ENCODE peak calls at places on chromosomes 7 and 10, in seven cellular contexts. N, T, A, R, V, H and L are unnamed samples.

GRCh38 chr7:36730046-36730445 is 5.8 kb upstream of the AOAH start:
- DNase-seq in N (no peak), T (no peak), A (no peak), R (no peak), V (no peak), H (no peak), L (no peak)

GRCh38 chr7:125668321-125668993 is 738.8 kb upstream of the POT1 start:
- DNase-seq in N (no peak), T (no peak), A (no peak), R (no peak), V (peak), H (peak), L (no peak)

GRCh38 chr7:1357601-1358271 is 101.5 kb downstream of the MICALL2 start:
- DNase-seq in N (no peak), T (no peak), A (no peak), R (no peak), V (no peak), H (no peak), L (peak)

GRCh38 chr10:133260895-133261725 is 15.6 kb downstream of the ADAM8 start:
- DNase-seq in N (no peak), T (no peak), A (no peak), R (no peak), V (no peak), H (peak), L (peak)

GRCh38 chr10:89346264-89346971 is 18.6 kb downstream of the IFIT3 start:
- DNase-seq in N (no peak), T (no peak), A (peak), R (no peak), V (peak), H (no peak), L (peak)

GRCh38 chr10:126277177-126277576 is 111.1 kb downstream of the ADAM12 start:
- DNase-seq in N (no peak), T (no peak), A (no peak), R (peak), V (no peak), H (no peak), L (no peak)

GRCh38 chr7:109757713-109758112 is 1188.0 kb downstream of the DNAJB9 start:
- DNase-seq in N (no peak), T (no peak), A (no peak), R (no peak), V (no peak), H (no peak), L (no peak)

GRCh38 chr10:14588084-14588937 is 186.4 kb downstream of the FAM107B start:
- DNase-seq in N (no peak), T (peak), A (peak), R (no peak), V (no peak), H (peak), L (peak)

GRCh38 chr7:13189712-13190111 is 502.3 kb downstream of the ARL4A start:
- DNase-seq in N (no peak), T (no peak), A (no peak), R (no peak), V (no peak), H (no peak), L (no peak)

GRCh38 chr7:156017916-156018700 is 205.8 kb upstream of the SHH start:
- DNase-seq in N (peak), T (no peak), A (no peak), R (no peak), V (no peak), H (no peak), L (no peak)

GRCh38 chr7:148330822-148331221 is 259.7 kb upstream of the C7orf33 start:
- DNase-seq in N (no peak), T (no peak), A (no peak), R (no peak), V (no peak), H (no peak), L (no peak)

GRCh38 chr7:951881-952547 is 2.5 kb downstream of the ADAP1 start:
- DNase-seq in N (no peak), T (no peak), A (no peak), R (no peak), V (no peak), H (no peak), L (no peak)

GRCh38 chr7:139034855-139035587 is 821 bp downstream of the ZC3HAV1L start:
- DNase-seq in N (peak), T (peak), A (peak), R (no peak), V (peak), H (peak), L (no peak)

GRCh38 chr7:22016547-22016946 is 70.8 kb upstream of the CDCA7L start:
- DNase-seq in N (no peak), T (no peak), A (no peak), R (no peak), V (no peak), H (no peak), L (no peak)

GRCh38 chr7:151940048-151940845 is 16.0 kb upstream of the GALNTL5 start:
- DNase-seq in N (no peak), T (no peak), A (peak), R (no peak), V (no peak), H (peak), L (peak)

GRCh38 chr10:113026679-113027078 is 76.6 kb downstream of the TCF7L2 start:
- DNase-seq in N (no peak), T (no peak), A (peak), R (no peak), V (no peak), H (peak), L (no peak)

GRCh38 chr10:116113721-116114501 is 159.1 kb downstream of the GFRA1 start:
- DNase-seq in N (peak), T (peak), A (peak), R (no peak), V (no peak), H (peak), L (peak)

GRCh38 chr10:17454801-17455520 is 566 bp upstream of the ST8SIA6 start:
- DNase-seq in N (no peak), T (no peak), A (no peak), R (no peak), V (peak), H (no peak), L (no peak)

GRCh38 chr10:17453377-17454091 is 861 bp downstream of the ST8SIA6 start:
- DNase-seq in N (peak), T (peak), A (no peak), R (peak), V (peak), H (peak), L (peak)

GRCh38 chr10:17453035-17453376 is 1.4 kb downstream of the ST8SIA6 start:
- DNase-seq in N (no peak), T (no peak), A (no peak), R (no peak), V (no peak), H (no peak), L (no peak)

GRCh38 chr10:17456032-17456548 is 1.7 kb upstream of the ST8SIA6 start:
- DNase-seq in N (no peak), T (no peak), A (no peak), R (no peak), V (no peak), H (no peak), L (no peak)

GRCh38 chr10:17454181-17454800 is at the start of gene ST8SIA6:
- DNase-seq in N (peak), T (peak), A (peak), R (peak), V (peak), H (peak), L (peak)
- H3K9ac ChIP-seq in N (peak), T (no peak), A (no peak), R (peak), V (peak), H (no peak), L (no peak)

GRCh38 chr7:131010029-131010705 is 276.2 kb upstream of the KLF14 start:
- DNase-seq in N (no peak), T (no peak), A (no peak), R (no peak), V (no peak), H (no peak), L (peak)
- H3K4ac ChIP-seq in N (no peak), T (no peak), A (peak), R (no peak), V (no peak), H (peak), L (no peak)

DNA sequence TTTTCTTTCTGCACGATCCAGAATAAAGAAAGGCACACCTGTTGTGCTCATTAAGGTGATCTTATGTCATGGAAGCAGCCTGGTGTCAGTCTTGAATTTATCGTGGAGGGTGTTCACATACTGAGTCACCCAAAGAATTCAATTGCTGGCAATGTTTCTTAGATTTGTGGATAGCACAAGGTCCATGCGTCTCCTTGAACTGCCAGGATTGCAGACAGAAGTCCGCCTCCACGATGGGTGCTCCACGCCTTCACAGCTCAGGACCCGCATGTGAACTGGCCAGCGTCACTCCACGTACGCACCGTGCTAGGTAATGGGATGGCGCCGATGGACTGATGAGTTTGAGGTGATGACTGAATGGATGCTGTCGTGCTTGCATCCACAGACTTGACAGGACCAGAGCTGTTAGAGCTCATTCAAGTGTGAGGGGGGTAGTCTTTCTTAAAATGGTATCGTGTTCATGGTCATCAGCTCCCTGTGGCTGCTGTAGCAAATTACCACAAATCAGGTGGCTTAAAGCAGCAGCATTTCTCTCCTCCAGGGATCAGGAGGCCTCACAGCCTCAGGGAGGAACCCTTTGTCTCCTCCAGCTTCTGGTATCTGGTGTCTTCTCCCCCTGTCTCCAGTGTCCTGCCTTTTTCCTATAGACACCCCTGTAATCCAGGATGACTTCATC is 65.4 kb upstream of the DNAJB6 start:
- DNase-seq in N (no peak), T (no peak), A (peak), R (no peak), V (peak), H (no peak), L (peak)
- H3K9ac ChIP-seq in N (no peak), T (no peak), A (peak), R (peak), V (no peak), H (peak), L (no peak)

DNA sequence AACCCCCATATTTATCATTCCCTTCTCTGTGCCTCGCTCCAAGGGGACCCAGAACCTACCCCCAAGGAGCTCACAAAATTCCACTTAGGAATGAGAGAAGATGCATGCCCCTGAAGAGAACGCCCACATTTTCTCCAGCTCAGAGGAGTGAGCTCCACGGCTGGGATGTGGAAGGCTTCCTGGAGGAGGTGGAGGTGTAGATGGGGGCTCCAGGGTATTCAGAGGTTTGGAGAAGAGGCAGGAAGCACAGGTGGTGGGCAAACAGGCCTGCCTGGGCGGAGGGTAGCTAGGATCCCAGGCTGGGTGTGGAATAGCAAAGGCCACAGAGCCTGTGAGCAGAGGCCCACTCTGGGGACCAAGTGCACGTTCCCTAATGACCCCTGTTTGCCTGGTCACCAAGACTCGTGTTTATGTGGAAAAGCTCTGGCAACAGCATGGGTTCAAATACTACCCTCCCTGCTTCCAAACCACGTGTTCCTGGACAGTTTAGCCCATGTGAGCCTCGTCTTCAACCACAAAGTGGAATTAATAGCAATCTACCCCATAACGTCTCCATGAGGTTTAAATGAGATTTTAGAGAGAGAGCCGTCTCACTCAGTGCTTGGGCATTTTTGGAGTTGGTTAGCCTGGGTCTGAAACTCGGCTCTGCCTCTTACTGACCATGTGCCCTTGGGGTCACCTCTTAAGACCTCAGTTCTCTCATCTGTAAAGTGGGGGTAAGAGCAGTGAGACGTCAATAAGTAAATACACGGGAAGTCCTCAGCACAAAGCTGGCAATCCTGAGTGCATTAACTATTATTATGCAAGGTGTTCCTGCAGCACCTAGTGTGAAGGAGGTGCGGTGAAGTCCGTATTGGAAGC is 24.7 kb downstream of the UNC5B start:
- DNase-seq in N (no peak), T (no peak), A (no peak), R (no peak), V (no peak), H (no peak), L (no peak)
- H3K4ac ChIP-seq in N (no peak), T (no peak), A (peak), R (no peak), V (no peak), H (peak), L (peak)

GRCh38 chr7:72112530-72112929 is 299.6 kb downstream of the CALN1 start:
- DNase-seq in N (no peak), T (no peak), A (no peak), R (no peak), V (no peak), H (no peak), L (no peak)

GRCh38 chr7:72123913-72124312 is 288.2 kb downstream of the CALN1 start:
- DNase-seq in N (no peak), T (no peak), A (no peak), R (no peak), V (no peak), H (no peak), L (no peak)

GRCh38 chr7:72114129-72114528 is 298.0 kb downstream of the CALN1 start:
- DNase-seq in N (no peak), T (no peak), A (no peak), R (no peak), V (no peak), H (no peak), L (no peak)

GRCh38 chr7:72112992-72113391 is 299.1 kb downstream of the CALN1 start:
- DNase-seq in N (no peak), T (no peak), A (no peak), R (no peak), V (no peak), H (no peak), L (no peak)

DNA sequence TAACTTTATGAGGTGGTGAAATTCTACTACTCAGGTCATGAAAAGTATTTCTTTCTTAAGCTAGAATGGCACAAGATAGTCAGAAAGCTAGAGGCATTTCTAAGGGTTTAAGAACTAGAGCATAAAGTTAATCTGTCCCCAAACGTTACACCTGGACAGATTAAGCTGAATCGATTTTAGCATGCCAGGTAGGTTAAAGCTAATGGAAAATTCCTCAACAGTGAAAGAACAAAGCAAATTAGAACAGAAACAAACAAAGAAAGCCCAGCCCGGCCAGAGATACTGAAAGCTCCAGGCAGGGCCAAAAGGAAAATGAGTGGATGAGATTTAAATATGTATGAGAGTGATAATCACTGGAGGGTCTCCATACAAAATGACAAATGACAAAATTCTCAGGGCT is 293.8 kb downstream of the CALN1 start:
- DNase-seq in N (no peak), T (no peak), A (no peak), R (no peak), V (no peak), H (no peak), L (no peak)
- H3K9ac ChIP-seq in N (no peak), T (no peak), A (no peak), R (no peak), V (no peak), H (no peak), L (no peak)

GRCh38 chr7:141200191-141201108 is 126.6 kb downstream of the TMEM178B start:
- DNase-seq in N (no peak), T (no peak), A (no peak), R (no peak), V (no peak), H (no peak), L (no peak)
- H3K4ac ChIP-seq in N (no peak), T (no peak), A (no peak), R (no peak), V (no peak), H (no peak), L (no peak)

GRCh38 chr7:134891262-134892001 is 94.9 kb upstream of the AGBL3 start:
- DNase-seq in N (peak), T (peak), A (peak), R (peak), V (peak), H (peak), L (peak)

GRCh38 chr7:134893920-134894319 is 92.4 kb upstream of the AGBL3 start:
- DNase-seq in N (no peak), T (no peak), A (no peak), R (no peak), V (no peak), H (no peak), L (no peak)

GRCh38 chr7:134890246-134891240 is 95.8 kb upstream of the AGBL3 start:
- DNase-seq in N (no peak), T (no peak), A (peak), R (no peak), V (peak), H (no peak), L (no peak)

GRCh38 chr7:134892963-134893362 is 93.3 kb upstream of the AGBL3 start:
- DNase-seq in N (no peak), T (no peak), A (no peak), R (no peak), V (no peak), H (no peak), L (no peak)

GRCh38 chr7:134892002-134892693 is 94.2 kb upstream of the AGBL3 start:
- DNase-seq in N (no peak), T (no peak), A (peak), R (no peak), V (no peak), H (peak), L (no peak)
- H3K9ac ChIP-seq in N (peak), T (peak), A (peak), R (no peak), V (peak), H (peak), L (peak)